ENCODE peak calls at places on chromosomes 13 and 19, in eight cellular contexts. W, G, Q, N, V, K, Z and D are unnamed samples.

GRCh38 chr19:38401148-38401547 is 1.7 kb upstream of the FAM98C start:
- DNase-seq in W (no peak), Q (no peak), G (no peak), Z (no peak), K (no peak), V (no peak), N (no peak), D (no peak)

GRCh38 chr13:29428310-29428991 is 167.0 kb downstream of the SLC7A1 start:
- DNase-seq in K (peak; percentile 30), G (no peak), V (peak; percentile 89), N (peak; percentile 75), Q (peak; percentile 8), W (no peak), Z (no peak), D (peak; percentile 50)

GRCh38 chr13:98295371-98295770 is 118.3 kb upstream of the RNF113B start:
- DNase-seq in K (no peak), Q (no peak), G (no peak), Z (no peak), W (no peak), N (no peak), V (no peak), D (no peak)

GRCh38 chr19:32203161-32203560 is 142.2 kb upstream of the ZNF507 start:
- DNase-seq in G (no peak), Q (no peak), K (no peak), W (no peak), N (no peak), V (no peak), Z (no peak), D (no peak)

GRCh38 chr13:31774186-31774585 is 34.9 kb downstream of the RXFP2 start:
- DNase-seq in V (no peak), K (no peak), Q (no peak), N (no peak), W (no peak), G (no peak), Z (no peak), D (no peak)

GRCh38 chr13:40682449-40683240 is 16.2 kb upstream of the FOXO1 start:
- DNase-seq in W (no peak), N (no peak), G (no peak), Q (no peak), V (peak; percentile 52), Z (no peak), K (no peak), D (no peak)

GRCh38 chr13:74554581-74555290 is 420.5 kb upstream of the KLF12 start:
- DNase-seq in V (no peak), Z (no peak), G (no peak), W (no peak), N (no peak), K (no peak), Q (no peak), D (no peak)

GRCh38 chr19:33683881-33684549 is 62.3 kb downstream of the CHST8 start:
- DNase-seq in K (no peak), W (no peak), Z (no peak), Q (peak; percentile 39), N (peak; percentile 58), G (no peak), V (peak; percentile 95), D (peak; percentile 40)

GRCh38 chr13:19345916-19346422 is 164.3 kb upstream of the TUBA3C start:
- DNase-seq in Z (no peak), K (no peak), W (no peak), Q (no peak), G (no peak), N (no peak), V (no peak), D (no peak)

GRCh38 chr19:18203408-18203862 is 407 bp downstream of the RAB3A start:
- DNase-seq in G (no peak), K (no peak), Z (no peak), Q (peak; percentile 43), N (peak; percentile 85), V (no peak), W (no peak), D (peak; percentile 64)

GRCh38 chr13:110559429-110559943 is 2.0 kb downstream of the RAB20 start:
- DNase-seq in Q (peak; percentile 81), W (no peak), K (no peak), V (no peak), Z (no peak), G (no peak), N (peak; percentile 73), D (no peak)

GRCh38 chr13:40233731-40234195 is 432.7 kb downstream of the FOXO1 start:
- DNase-seq in V (no peak), Q (peak; percentile 27), Z (no peak), K (peak; percentile 76), N (peak; percentile 90), G (no peak), W (no peak), D (no peak)

GRCh38 chr19:4754248-4754647 is 30.6 kb upstream of the DPP9 start:
- DNase-seq in K (no peak), V (no peak), G (no peak), Q (peak; percentile 17), N (no peak), W (no peak), Z (no peak), D (no peak)

GRCh38 chr19:50280074-50280473 is 49.1 kb downstream of the KCNC3 start:
- DNase-seq in K (no peak), Q (no peak), V (no peak), G (no peak), Z (no peak), W (no peak), N (no peak), D (no peak)

GRCh38 chr19:50281491-50281890 is 47.7 kb downstream of the KCNC3 start:
- DNase-seq in V (no peak), W (no peak), G (no peak), K (no peak), N (no peak), Q (no peak), Z (no peak), D (no peak)

GRCh38 chr19:50276370-50277063 is 52.7 kb downstream of the KCNC3 start:
- DNase-seq in Z (no peak), K (no peak), G (no peak), V (no peak), Q (no peak), N (no peak), W (no peak), D (no peak)

GRCh38 chr19:50277966-50278580 is 51.1 kb downstream of the KCNC3 start:
- DNase-seq in W (no peak), G (no peak), Q (no peak), N (no peak), Z (no peak), K (no peak), V (no peak), D (no peak)

GRCh38 chr19:50280983-50281382 is 48.2 kb downstream of the KCNC3 start:
- DNase-seq in V (no peak), Z (no peak), N (no peak), Q (no peak), W (no peak), K (no peak), G (no peak), D (no peak)
- H3K4me3 ChIP-seq in V (no peak overlapping the region), Z (no peak overlapping the region), N (no peak overlapping the region), Q (no peak overlapping the region), W (no peak overlapping the region), K (no peak overlapping the region), G (no peak overlapping the region), D (no peak overlapping the region)

DNA sequence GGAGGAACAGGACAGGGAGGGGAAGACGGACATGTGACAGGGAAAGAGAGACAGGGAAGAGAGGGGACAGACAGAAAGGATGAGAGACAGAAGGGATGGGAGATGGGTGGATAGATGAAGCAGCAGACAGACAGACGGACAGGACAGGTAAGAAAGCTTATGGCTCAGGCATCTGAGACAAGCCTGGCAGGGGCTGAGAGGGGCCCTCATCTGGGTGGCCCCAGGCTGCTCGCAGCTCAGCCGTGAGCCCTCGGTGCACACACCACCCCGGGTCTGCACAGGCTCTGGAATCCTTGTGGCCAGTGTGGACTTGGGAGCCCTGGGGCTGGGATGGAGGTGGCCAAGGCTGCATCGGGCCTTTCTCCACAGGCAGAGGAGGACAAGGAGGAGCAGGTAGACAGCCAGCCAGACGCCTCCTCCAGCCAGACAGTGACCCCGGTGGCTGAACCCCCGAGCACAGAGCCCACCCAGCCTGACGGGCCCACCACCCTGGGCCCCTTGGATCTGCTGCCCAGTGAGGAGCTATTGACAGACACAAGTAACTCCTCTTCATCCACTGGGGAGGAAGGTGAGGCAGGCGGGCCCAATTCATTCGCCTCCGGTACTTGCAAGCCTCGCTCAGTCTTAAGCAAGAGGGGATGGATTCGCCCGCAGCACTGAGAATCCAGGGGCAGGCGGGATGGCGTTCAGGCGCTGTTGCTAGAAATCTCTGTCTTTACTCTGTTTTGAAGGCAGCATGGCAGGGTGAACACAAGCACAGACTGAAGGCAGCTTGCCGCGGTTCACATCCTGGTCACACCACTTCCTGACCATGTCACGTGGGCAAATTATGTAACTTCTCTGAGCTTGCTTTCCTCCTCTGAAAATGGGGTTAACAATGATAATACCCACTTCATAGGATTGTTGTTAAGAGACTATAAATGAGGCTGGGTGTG is 14.0 kb downstream of the GRAMD1A start:
- DNase-seq in Z (no peak), N (peak; percentile 66), W (no peak), K (no peak), V (no peak), G (no peak), Q (peak; percentile 43), D (no peak)
- H3K27ac ChIP-seq in Z (peak overlapping the region; percentile 75), N (no peak overlapping the region), W (no peak overlapping the region), K (no peak overlapping the region), V (no peak overlapping the region), G (peak overlapping the region; percentile 38), Q (no peak overlapping the region), D (peak overlapping the region; percentile 51)

DNA sequence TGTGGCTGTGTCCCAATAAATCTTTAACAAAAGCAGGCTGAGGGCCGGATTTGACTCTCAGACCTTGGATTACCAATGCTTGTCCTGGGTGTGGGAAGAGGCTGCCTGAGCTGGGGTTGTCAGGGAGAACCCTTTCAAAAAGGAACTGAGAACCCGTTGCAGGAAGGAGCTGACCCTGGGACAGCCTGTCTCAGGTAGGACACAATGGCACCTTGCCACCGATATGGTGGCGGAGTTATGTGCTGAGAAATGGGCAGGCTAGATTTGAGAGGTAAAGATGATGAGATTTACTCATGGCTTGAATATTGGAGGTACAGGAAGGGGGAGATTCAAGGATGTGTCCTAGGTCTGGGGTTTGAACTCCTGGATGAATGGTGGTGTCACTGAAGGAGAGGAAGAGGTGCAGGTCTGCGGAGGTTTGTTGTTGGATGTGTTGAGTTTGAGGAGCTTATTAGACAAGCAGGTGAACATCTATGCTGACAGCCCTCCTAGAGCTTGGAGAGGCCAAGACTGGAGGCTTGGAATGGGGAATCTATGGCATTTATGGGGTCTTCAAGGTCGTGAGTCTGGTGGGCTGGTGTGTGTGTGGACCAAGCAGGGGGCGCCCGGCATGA is 7.2 kb downstream of the PLEKHF1 start:
- DNase-seq in Q (no peak), W (no peak), N (no peak), G (no peak), Z (no peak), V (no peak), K (no peak), D (no peak)
- H3K4me3 ChIP-seq in Q (no peak overlapping the region), W (no peak overlapping the region), N (no peak overlapping the region), G (no peak overlapping the region), Z (peak overlapping the region; percentile 50), V (no peak overlapping the region), K (no peak overlapping the region), D (no peak overlapping the region)

DNA sequence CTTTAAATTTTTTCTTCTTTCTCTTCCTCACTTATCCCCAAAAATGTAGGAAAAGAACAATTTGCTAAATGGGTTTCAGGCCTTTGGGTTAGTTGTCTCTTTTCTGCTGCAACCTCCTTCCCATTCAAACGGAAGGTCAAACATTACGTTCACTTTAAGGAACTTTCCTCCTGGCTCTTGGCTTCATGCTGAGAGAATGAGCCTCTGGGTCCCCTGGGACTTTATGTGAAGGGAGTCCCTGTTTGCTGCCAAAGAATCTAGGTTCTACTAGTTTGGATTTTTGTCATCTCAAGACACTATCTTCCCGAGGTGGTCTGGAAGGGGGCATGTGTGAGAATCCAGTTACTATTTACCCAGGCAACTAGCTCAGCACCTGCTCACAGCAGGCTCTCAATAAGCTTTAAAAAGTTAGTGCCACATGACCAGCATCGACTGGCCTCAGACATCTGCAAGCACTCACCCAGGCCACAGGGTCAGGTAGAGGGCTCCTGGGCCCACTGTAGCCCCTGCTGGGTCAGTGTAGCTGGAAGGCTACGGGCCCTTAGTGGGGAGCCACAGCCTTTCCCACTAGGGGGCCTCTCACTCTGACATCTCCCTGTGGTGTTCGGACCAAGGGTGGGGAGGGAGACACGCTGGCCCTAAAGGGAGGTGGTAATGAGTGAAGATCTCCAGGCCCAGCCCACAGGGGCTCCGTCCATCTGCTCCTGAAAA is 40.5 kb downstream of the FAM124A start:
- DNase-seq in W (no peak), N (no peak), K (no peak), V (no peak), Q (no peak), Z (no peak), G (no peak), D (no peak)
- H3K27ac ChIP-seq in W (no peak overlapping the region), N (no peak overlapping the region), K (no peak overlapping the region), V (no peak overlapping the region), Q (no peak overlapping the region), Z (no peak overlapping the region), G (no peak overlapping the region), D (peak overlapping the region; percentile 72)